ENCODE peak calls at places on chromosomes 13 and 19, in five cellular contexts. One of them, this sample, is unnamed.

GRCh38 chr13:93794197-93794885 is 567.7 kb downstream of the GPC6 start:
- DNase-seq in fibroblast of mammary gland: peak
- DNase-seq in GM12865: peak
- DNase-seq in mucosa of descending colon: no peak
- DNase-seq in endothelial cell: no peak
- DNase-seq in this sample: no peak

GRCh38 chr13:27353166-27353583 is 71.2 kb upstream of the GTF3A start:
- DNase-seq in mucosa of descending colon: peak
- DNase-seq in GM12865: peak
- DNase-seq in fibroblast of mammary gland: no peak
- DNase-seq in endothelial cell: no peak
- DNase-seq in this sample: peak

GRCh38 chr19:15675560-15675959 is 2.7 kb downstream of the CYP4F12 start:
- DNase-seq in mucosa of descending colon: no peak
- DNase-seq in GM12865: peak
- DNase-seq in fibroblast of mammary gland: no peak
- DNase-seq in endothelial cell: no peak
- DNase-seq in this sample: no peak

GRCh38 chr13:26255717-26256277 is 1.9 kb downstream of the CDK8 start:
- DNase-seq in GM12865: peak
- DNase-seq in mucosa of descending colon: no peak
- DNase-seq in fibroblast of mammary gland: peak
- DNase-seq in endothelial cell: no peak
- DNase-seq in this sample: no peak

GRCh38 chr19:45528149-45528743 is 21.0 kb downstream of the VASP start:
- DNase-seq in fibroblast of mammary gland: peak
- DNase-seq in GM12865: no peak
- DNase-seq in endothelial cell: peak
- DNase-seq in mucosa of descending colon: no peak
- DNase-seq in this sample: no peak

GRCh38 chr19:16394681-16395375 is 70.2 kb downstream of the KLF2 start:
- DNase-seq in mucosa of descending colon: no peak
- DNase-seq in GM12865: no peak
- DNase-seq in endothelial cell: no peak
- DNase-seq in fibroblast of mammary gland: no peak
- DNase-seq in this sample: no peak

GRCh38 chr13:91722267-91722884 is 324.0 kb downstream of the GPC5 start:
- DNase-seq in GM12865: peak
- DNase-seq in endothelial cell: no peak
- DNase-seq in fibroblast of mammary gland: peak
- DNase-seq in mucosa of descending colon: peak
- DNase-seq in this sample: no peak

GRCh38 chr19:50513746-50514345 is at the start of gene ASPDH:
- DNase-seq in fibroblast of mammary gland: no peak
- DNase-seq in mucosa of descending colon: no peak
- DNase-seq in endothelial cell: no peak
- DNase-seq in GM12865: no peak
- DNase-seq in this sample: peak

GRCh38 chr19:18481505-18482222 is 40.2 kb downstream of the ELL start:
- DNase-seq in endothelial cell: no peak
- DNase-seq in fibroblast of mammary gland: no peak
- DNase-seq in GM12865: no peak
- DNase-seq in mucosa of descending colon: no peak
- DNase-seq in this sample: no peak

GRCh38 chr19:42216653-42217521 is 590 bp downstream of the DEDD2 start:
- DNase-seq in GM12865: peak
- DNase-seq in fibroblast of mammary gland: peak
- DNase-seq in endothelial cell: peak
- DNase-seq in mucosa of descending colon: peak
- DNase-seq in this sample: peak

GRCh38 chr19:15256708-15257331 is 24.6 kb upstream of the EPHX3 start:
- DNase-seq in endothelial cell: no peak
- DNase-seq in GM12865: no peak
- DNase-seq in mucosa of descending colon: no peak
- DNase-seq in fibroblast of mammary gland: no peak
- DNase-seq in this sample: no peak

GRCh38 chr13:74115138-74115537 is 19.1 kb downstream of the KLF12 start:
- DNase-seq in GM12865: no peak
- DNase-seq in fibroblast of mammary gland: peak
- DNase-seq in endothelial cell: no peak
- DNase-seq in mucosa of descending colon: no peak
- DNase-seq in this sample: no peak

GRCh38 chr13:40639226-40639681 is 27.2 kb downstream of the FOXO1 start:
- DNase-seq in fibroblast of mammary gland: peak
- DNase-seq in mucosa of descending colon: no peak
- DNase-seq in GM12865: no peak
- DNase-seq in endothelial cell: no peak
- DNase-seq in this sample: no peak

GRCh38 chr13:75202981-75203380 is 279.0 kb downstream of the TBC1D4 start:
- DNase-seq in mucosa of descending colon: no peak
- DNase-seq in endothelial cell: no peak
- DNase-seq in fibroblast of mammary gland: no peak
- DNase-seq in GM12865: no peak
- DNase-seq in this sample: no peak

GRCh38 chr19:49315111-49315510 is 9.9 kb downstream of the SLC6A16 start:
- DNase-seq in endothelial cell: no peak
- DNase-seq in fibroblast of mammary gland: no peak
- DNase-seq in GM12865: no peak
- DNase-seq in mucosa of descending colon: no peak
- DNase-seq in this sample: no peak

GRCh38 chr13:76982051-76982450 is 9.8 kb upstream of the CLN5 start:
- DNase-seq in fibroblast of mammary gland: no peak
- DNase-seq in endothelial cell: no peak
- DNase-seq in mucosa of descending colon: no peak
- DNase-seq in GM12865: no peak
- DNase-seq in this sample: no peak

GRCh38 chr13:21435710-21436151 is 23.4 kb downstream of the ZDHHC20 start:
- DNase-seq in GM12865: peak
- DNase-seq in fibroblast of mammary gland: peak
- DNase-seq in endothelial cell: no peak
- DNase-seq in mucosa of descending colon: peak
- DNase-seq in this sample: peak

GRCh38 chr13:33441015-33441414 is 155.5 kb upstream of the STARD13 start:
- DNase-seq in mucosa of descending colon: peak
- DNase-seq in fibroblast of mammary gland: peak
- DNase-seq in endothelial cell: peak
- DNase-seq in GM12865: peak
- DNase-seq in this sample: no peak

GRCh38 chr19:45578861-45579260 is 5.7 kb downstream of the OPA3 start:
- DNase-seq in mucosa of descending colon: no peak
- DNase-seq in fibroblast of mammary gland: no peak
- DNase-seq in GM12865: no peak
- DNase-seq in endothelial cell: no peak
- DNase-seq in this sample: no peak

GRCh38 chr19:28971011-28971410 is 241.9 kb downstream of the UQCRFS1 start:
- DNase-seq in endothelial cell: no peak
- DNase-seq in GM12865: no peak
- DNase-seq in fibroblast of mammary gland: no peak
- DNase-seq in mucosa of descending colon: no peak
- DNase-seq in this sample: no peak

GRCh38 chr13:99693812-99694211 is 192.5 kb downstream of the TM9SF2 start:
- DNase-seq in fibroblast of mammary gland: no peak
- DNase-seq in endothelial cell: no peak
- DNase-seq in mucosa of descending colon: no peak
- DNase-seq in GM12865: no peak
- DNase-seq in this sample: no peak

GRCh38 chr19:40805258-40805868 is 6.4 kb downstream of the EGLN2 start:
- DNase-seq in fibroblast of mammary gland: no peak
- DNase-seq in GM12865: no peak
- DNase-seq in endothelial cell: no peak
- DNase-seq in mucosa of descending colon: peak
- DNase-seq in this sample: no peak

GRCh38 chr19:40808497-40808896 is 9.5 kb downstream of the EGLN2 start:
- DNase-seq in mucosa of descending colon: no peak
- DNase-seq in endothelial cell: no peak
- DNase-seq in GM12865: no peak
- DNase-seq in fibroblast of mammary gland: no peak
- DNase-seq in this sample: no peak

GRCh38 chr19:40806385-40807146 is 7.6 kb downstream of the EGLN2 start:
- DNase-seq in endothelial cell: peak
- DNase-seq in mucosa of descending colon: peak
- DNase-seq in GM12865: peak
- DNase-seq in fibroblast of mammary gland: peak
- DNase-seq in this sample: peak

GRCh38 chr19:40808021-40808325 is 9.0 kb downstream of the EGLN2 start:
- DNase-seq in GM12865: no peak
- DNase-seq in mucosa of descending colon: no peak
- DNase-seq in fibroblast of mammary gland: no peak
- DNase-seq in endothelial cell: no peak
- DNase-seq in this sample: no peak

GRCh38 chr19:40807147-40808020 is 8.4 kb downstream of the EGLN2 start:
- DNase-seq in fibroblast of mammary gland: no peak
- DNase-seq in mucosa of descending colon: peak
- DNase-seq in endothelial cell: peak
- DNase-seq in GM12865: no peak
- DNase-seq in this sample: no peak
- TF ChIP-seq CTCF in fibroblast of mammary gland: no peak
- TF ChIP-seq CTCF in mucosa of descending colon: no peak
- TF ChIP-seq CTCF in endothelial cell: peak
- TF ChIP-seq CTCF in GM12865: peak
- TF ChIP-seq CTCF in this sample: peak

GRCh38 chr13:45447050-45447661 is 17.6 kb upstream of the COG3 start:
- DNase-seq in fibroblast of mammary gland: no peak
- DNase-seq in endothelial cell: no peak
- DNase-seq in mucosa of descending colon: no peak
- DNase-seq in GM12865: no peak
- DNase-seq in this sample: no peak

GRCh38 chr13:45441633-45442032 is 23.1 kb upstream of the COG3 start:
- DNase-seq in fibroblast of mammary gland: peak
- DNase-seq in mucosa of descending colon: no peak
- DNase-seq in endothelial cell: no peak
- DNase-seq in GM12865: peak
- DNase-seq in this sample: peak

GRCh38 chr13:45446181-45446580 is 18.6 kb upstream of the COG3 start:
- DNase-seq in mucosa of descending colon: no peak
- DNase-seq in GM12865: no peak
- DNase-seq in fibroblast of mammary gland: peak
- DNase-seq in endothelial cell: no peak
- DNase-seq in this sample: no peak

GRCh38 chr13:45448965-45449559 is 15.7 kb upstream of the COG3 start:
- DNase-seq in endothelial cell: no peak
- DNase-seq in mucosa of descending colon: no peak
- DNase-seq in fibroblast of mammary gland: no peak
- DNase-seq in GM12865: no peak
- DNase-seq in this sample: no peak

DNA sequence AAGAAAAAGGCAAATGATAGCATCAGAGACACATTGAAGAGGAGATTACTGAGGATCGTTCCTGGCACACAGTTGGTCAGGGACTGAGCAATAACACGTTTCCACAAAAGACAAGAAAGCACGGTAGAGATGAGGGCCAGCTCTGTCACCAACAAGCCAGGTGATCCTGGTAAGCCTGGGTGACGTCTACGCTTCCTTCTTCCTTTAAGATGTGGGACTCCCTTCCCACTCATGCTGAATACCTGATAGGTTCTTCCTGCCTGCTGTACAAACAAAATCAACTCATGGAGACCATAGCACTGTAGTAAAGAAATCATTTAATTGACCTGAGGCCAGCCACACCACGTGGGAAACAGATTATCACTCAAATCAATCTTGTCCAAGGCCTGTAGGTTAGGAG is 19.7 kb upstream of the COG3 start:
- DNase-seq in endothelial cell: no peak
- DNase-seq in mucosa of descending colon: no peak
- DNase-seq in GM12865: no peak
- DNase-seq in fibroblast of mammary gland: no peak
- DNase-seq in this sample: no peak
- TF ChIP-seq CTCF in endothelial cell: no peak
- TF ChIP-seq CTCF in mucosa of descending colon: no peak
- TF ChIP-seq CTCF in GM12865: no peak
- TF ChIP-seq CTCF in fibroblast of mammary gland: no peak
- TF ChIP-seq CTCF in this sample: no peak

GRCh38 chr13:44031555-44031954 is 151.9 kb downstream of the LACC1 start:
- DNase-seq in fibroblast of mammary gland: no peak
- DNase-seq in mucosa of descending colon: no peak
- DNase-seq in GM12865: no peak
- DNase-seq in endothelial cell: no peak
- DNase-seq in this sample: no peak
- TF ChIP-seq CTCF in fibroblast of mammary gland: no peak
- TF ChIP-seq CTCF in mucosa of descending colon: no peak
- TF ChIP-seq CTCF in GM12865: no peak
- TF ChIP-seq CTCF in endothelial cell: no peak
- TF ChIP-seq CTCF in this sample: no peak

GRCh38 chr13:24741791-24742190 is 22.2 kb upstream of the RNF17 start:
- DNase-seq in GM12865: no peak
- DNase-seq in mucosa of descending colon: no peak
- DNase-seq in fibroblast of mammary gland: no peak
- DNase-seq in endothelial cell: no peak
- DNase-seq in this sample: no peak

GRCh38 chr13:24742294-24742693 is 21.7 kb upstream of the RNF17 start:
- DNase-seq in fibroblast of mammary gland: no peak
- DNase-seq in endothelial cell: no peak
- DNase-seq in GM12865: no peak
- DNase-seq in mucosa of descending colon: no peak
- DNase-seq in this sample: no peak

GRCh38 chr13:24740014-24740890 is 23.7 kb upstream of the RNF17 start:
- DNase-seq in fibroblast of mammary gland: no peak
- DNase-seq in GM12865: no peak
- DNase-seq in mucosa of descending colon: no peak
- DNase-seq in endothelial cell: no peak
- DNase-seq in this sample: no peak

GRCh38 chr13:24742986-24743385 is 21.0 kb upstream of the RNF17 start:
- DNase-seq in mucosa of descending colon: no peak
- DNase-seq in GM12865: no peak
- DNase-seq in fibroblast of mammary gland: no peak
- DNase-seq in endothelial cell: no peak
- DNase-seq in this sample: no peak

GRCh38 chr13:24741016-24741662 is 22.8 kb upstream of the RNF17 start:
- DNase-seq in GM12865: peak
- DNase-seq in endothelial cell: no peak
- DNase-seq in mucosa of descending colon: no peak
- DNase-seq in fibroblast of mammary gland: no peak
- DNase-seq in this sample: peak
- TF ChIP-seq CTCF in GM12865: peak
- TF ChIP-seq CTCF in endothelial cell: peak
- TF ChIP-seq CTCF in mucosa of descending colon: no peak
- TF ChIP-seq CTCF in fibroblast of mammary gland: peak
- TF ChIP-seq CTCF in this sample: peak

This sample was measured in GM20000.